ENCODE peak calls at places on chromosomes 4 and X, in five cellular contexts. V, K, J, D and Y are unnamed samples.

GRCh38 chr4:173237722-173238121 is 69.1 kb downstream of the GALNT7 start:
- DNase-seq in V (no peak), K (no peak), J (no peak), D (no peak), Y (no peak)

GRCh38 chrX:111095974-111096870 is at the start of gene PAK3:
- DNase-seq in V (no peak), K (no peak), J (no peak), D (no peak), Y (peak; percentile 53)

GRCh38 chr4:188660796-188661195 is 521.6 kb downstream of the TRIML1 start:
- DNase-seq in V (no peak), K (no peak), J (no peak), D (no peak), Y (no peak)

GRCh38 chr4:28250646-28251045 is 1390.0 kb downstream of the STIM2 start:
- DNase-seq in V (no peak), K (no peak), J (no peak), D (no peak), Y (no peak)

GRCh38 chr4:105923507-105924238 is 28.4 kb downstream of the NPNT start:
- DNase-seq in V (peak; percentile 54), K (no peak), J (no peak), D (no peak), Y (no peak)

GRCh38 chrX:97119474-97120109 is 235.9 kb downstream of the RPA4 start:
- DNase-seq in V (no peak), K (no peak), J (no peak), D (no peak), Y (no peak)

GRCh38 chr4:183326853-183327252 is 4.6 kb upstream of the CLDN24 start:
- DNase-seq in V (no peak), K (no peak), J (peak; percentile 64), D (no peak), Y (no peak)

GRCh38 chr4:126807132-126807531 is 825.6 kb upstream of the INTU start:
- DNase-seq in V (no peak), K (no peak), J (no peak), D (no peak), Y (no peak)

GRCh38 chrX:56745019-56745418 is 16.0 kb downstream of the NBDY start:
- DNase-seq in V (peak; percentile 50), K (no peak), J (peak; percentile 37), D (no peak), Y (no peak)

GRCh38 chr4:180057198-180057821 is 2185.9 kb upstream of the TENM3 start:
- DNase-seq in V (no peak), K (no peak), J (no peak), D (no peak), Y (no peak)

GRCh38 chr4:113335771-113336170 is 286.3 kb downstream of the ANK2 start:
- DNase-seq in V (no peak), K (no peak), J (no peak), D (no peak), Y (no peak)

GRCh38 chrX:43693602-43694406 is 37.7 kb downstream of the MAOA start:
- DNase-seq in V (no peak), K (no peak), J (peak; percentile 89), D (no peak), Y (no peak)

GRCh38 chr4:125091031-125091540 is 223.7 kb upstream of the FAT4 start:
- DNase-seq in V (no peak), K (no peak), J (no peak), D (no peak), Y (no peak)

GRCh38 chrX:150546711-150547153 is 21.7 kb upstream of the MTM1 start:
- DNase-seq in V (no peak), K (no peak), J (no peak), D (no peak), Y (no peak)

GRCh38 chr4:43316813-43317212 is 424.3 kb downstream of the GRXCR1 start:
- DNase-seq in V (no peak), K (no peak), J (peak; percentile 1), D (no peak), Y (no peak)

GRCh38 chr4:124636793-124637192 is 75.7 kb downstream of the ANKRD50 start:
- DNase-seq in V (no peak), K (no peak), J (no peak), D (no peak), Y (peak; percentile 58)

GRCh38 chr4:109671350-109671749 is 31.9 kb downstream of the CASP6 start:
- DNase-seq in V (no peak), K (no peak), J (no peak), D (no peak), Y (no peak)

GRCh38 chrX:140661657-140662056 is 47.9 kb upstream of the LINC00632 start:
- DNase-seq in V (no peak), K (no peak), J (no peak), D (no peak), Y (no peak)

GRCh38 chr4:62455871-62456270 is 1255.7 kb downstream of the ADGRL3 start:
- DNase-seq in V (no peak), K (no peak), J (no peak), D (no peak), Y (no peak)

GRCh38 chr4:80173387-80173786 is 23.9 kb upstream of the PRDM8 start:
- DNase-seq in V (no peak), K (no peak), J (no peak), D (no peak), Y (no peak)

GRCh38 chr4:99300934-99301333 is 10.1 kb upstream of the ADH1A start:
- DNase-seq in V (no peak), K (no peak), J (peak; percentile 58), D (no peak), Y (no peak)

GRCh38 chr4:121701263-121701662 is 4.5 kb upstream of the ANXA5 start:
- DNase-seq in V (no peak), K (no peak), J (no peak), D (no peak), Y (no peak)

GRCh38 chr4:149050840-149051239 is 608.6 kb upstream of the NR3C2 start:
- DNase-seq in V (no peak), K (no peak), J (no peak), D (no peak), Y (no peak)

GRCh38 chr4:63325140-63325539 is 1084.1 kb downstream of the TECRL start:
- DNase-seq in V (no peak), K (no peak), J (no peak), D (no peak), Y (no peak)

GRCh38 chr4:165325732-165326512 is 1.5 kb upstream of the MSMO1 start:
- DNase-seq in V (peak; percentile 47), K (peak; percentile 28), J (peak; percentile 49), D (no peak), Y (no peak)

GRCh38 chr4:37434469-37434868 is 189.9 kb downstream of the NWD2 start:
- DNase-seq in V (peak; percentile 16), K (no peak), J (no peak), D (no peak), Y (no peak)

GRCh38 chrX:137550561-137551305 is 15.2 kb upstream of the ZIC3 start:
- DNase-seq in V (no peak), K (no peak), J (no peak), D (no peak), Y (peak; percentile 57)

GRCh38 chr4:150820409-150820808 is 194.7 kb downstream of the LRBA start:
- DNase-seq in V (no peak), K (no peak), J (no peak), D (no peak), Y (no peak)

GRCh38 chr4:150816491-150816890 is 198.6 kb downstream of the LRBA start:
- DNase-seq in V (no peak), K (no peak), J (no peak), D (no peak), Y (no peak)

GRCh38 chr4:150817017-150817416 is 198.1 kb downstream of the LRBA start:
- DNase-seq in V (no peak), K (no peak), J (no peak), D (no peak), Y (no peak)

GRCh38 chr4:150818129-150818528 is 197.0 kb downstream of the LRBA start:
- DNase-seq in V (no peak), K (no peak), J (no peak), D (no peak), Y (no peak)

GRCh38 chr4:150818661-150819060 is 196.4 kb downstream of the LRBA start:
- DNase-seq in V (no peak), K (no peak), J (no peak), D (no peak), Y (no peak)
- TF ChIP-seq ZNF274 in V (no peak), K (no peak), J (no peak), D (no peak), Y (no peak)

GRCh38 chr4:2261110-2261852 is 628 bp downstream of the MXD4 start:
- DNase-seq in V (no peak), K (peak; percentile 70), J (no peak), D (no peak), Y (no peak)
- TF ChIP-seq CEBPB in V (no peak), K (no peak), J (no peak), D (no peak), Y (no peak)

GRCh38 chrX:153303276-153304262 is 18.0 kb downstream of the PNMA6F start:
- DNase-seq in V (no peak), K (no peak), J (no peak), D (no peak), Y (no peak)

GRCh38 chrX:153302796-153303195 is 18.8 kb downstream of the PNMA6F start:
- DNase-seq in V (no peak), K (no peak), J (no peak), D (no peak), Y (no peak)

GRCh38 chrX:153297376-153297775 is 24.2 kb downstream of the PNMA6F start:
- DNase-seq in V (no peak), K (no peak), J (no peak), D (no peak), Y (no peak)

GRCh38 chrX:153301746-153302145 is 19.8 kb downstream of the PNMA6F start:
- DNase-seq in V (no peak), K (no peak), J (no peak), D (no peak), Y (no peak)

DNA sequence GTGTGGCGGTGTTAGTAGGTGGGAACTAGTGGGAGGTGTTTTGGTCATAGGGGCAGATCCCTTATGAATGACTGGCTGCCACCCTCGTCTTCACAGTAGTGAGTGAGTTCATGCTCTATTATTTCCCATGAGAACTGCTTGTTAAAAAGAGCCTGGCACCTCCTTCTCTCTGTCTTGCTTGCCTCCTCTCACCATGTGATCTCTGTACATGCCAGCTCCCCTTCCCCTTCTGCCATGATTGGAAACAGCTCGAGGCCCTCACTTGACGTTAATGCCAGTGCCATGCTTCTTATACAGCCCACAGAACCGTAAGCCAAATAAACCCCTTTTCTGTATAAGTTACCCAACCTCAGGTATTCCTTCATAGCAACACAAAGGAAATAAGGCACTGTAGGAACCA is 21.7 kb downstream of the PNMA6F start:
- DNase-seq in V (no peak), K (no peak), J (no peak), D (no peak), Y (no peak)
- TF ChIP-seq ZNF274 in V (no peak), K (no peak), J (no peak), D (no peak), Y (no peak)

GRCh38 chr4:54233697-54234496 is 4.8 kb downstream of the PDGFRA start:
- DNase-seq in V (peak; percentile 57), K (peak; percentile 76), J (peak; percentile 52), D (no peak), Y (peak; percentile 84)

GRCh38 chr4:54234497-54235205 is 5.6 kb downstream of the PDGFRA start:
- DNase-seq in V (no peak), K (no peak), J (no peak), D (no peak), Y (no peak)

GRCh38 chr4:54237770-54238169 is 8.7 kb downstream of the PDGFRA start:
- DNase-seq in V (no peak), K (no peak), J (no peak), D (no peak), Y (no peak)

GRCh38 chr4:54233128-54233696 is 4.1 kb downstream of the PDGFRA start:
- DNase-seq in V (peak; percentile 40), K (peak; percentile 83), J (peak; percentile 55), D (no peak), Y (peak; percentile 92)

GRCh38 chr4:54238389-54238788 is 9.3 kb downstream of the PDGFRA start:
- DNase-seq in V (no peak), K (no peak), J (no peak), D (no peak), Y (no peak)
- TF ChIP-seq CEBPB in V (no peak), K (no peak), J (no peak), D (no peak), Y (no peak)